ENCODE peak calls at places on chromosomes 7 and 10, in seven cellular contexts. X is GM23338, E is NCI-H2029 treated with DMSO at 0.1 percent for 48 hours, V is LoVo, F is GF-D8, T is globus pallidus, N is NCI-H345. O is an unnamed sample.

GRCh38 chr10:43124574-43125273 is 13.5 kb upstream of the CSGALNACT2 start:
- DNase-seq in X (no peak), E (no peak), V (no peak), F (no peak), T (no peak), N (no peak), O (no peak)

GRCh38 chr10:14173391-14173705 is 157.4 kb downstream of the FRMD4A start:
- DNase-seq in X (no peak), E (no peak), V (no peak), F (no peak), T (no peak), N (peak), O (no peak)

GRCh38 chr10:79342295-79342761 is 4.9 kb upstream of the PPIF start:
- DNase-seq in X (no peak), E (no peak), V (no peak), F (no peak), T (no peak), N (no peak), O (no peak)

GRCh38 chr10:132408367-132408781 is 11.4 kb downstream of the PWWP2B start:
- DNase-seq in X (peak), E (no peak), V (no peak), F (no peak), T (no peak), N (no peak), O (no peak)

GRCh38 chr10:101901340-101901739 is 57.7 kb upstream of the KCNIP2 start:
- DNase-seq in X (peak), E (no peak), V (no peak), F (no peak), T (no peak), N (peak), O (no peak)

GRCh38 chr10:99551158-99551557 is 18.4 kb downstream of the NKX2-3 start:
- DNase-seq in X (no peak), E (peak), V (no peak), F (peak), T (peak), N (peak), O (peak)

GRCh38 chr10:36534471-36535002 is 590.9 kb upstream of the ANKRD30A start:
- DNase-seq in X (no peak), E (no peak), V (no peak), F (peak), T (no peak), N (no peak), O (no peak)

GRCh38 chr10:93993782-93994668 is at the start of gene PLCE1:
- DNase-seq in X (peak), E (no peak), V (peak), F (no peak), T (peak), N (peak), O (peak)

GRCh38 chr7:40784176-40784575 is 649.4 kb downstream of the SUGCT start:
- DNase-seq in X (no peak), E (no peak), V (no peak), F (no peak), T (no peak), N (no peak), O (no peak)

GRCh38 chr10:99431190-99431549 is 746 bp upstream of the GOT1 start:
- DNase-seq in X (peak), E (no peak), V (peak), F (peak), T (peak), N (peak), O (peak)

GRCh38 chr10:784377-784758 is 94.9 kb upstream of the DIP2C start:
- DNase-seq in X (peak), E (no peak), V (no peak), F (no peak), T (no peak), N (peak), O (peak)

GRCh38 chr7:54811016-54811924 is 52.3 kb upstream of the SEC61G start:
- DNase-seq in X (no peak), E (no peak), V (no peak), F (no peak), T (no peak), N (no peak), O (no peak)

GRCh38 chr10:86942441-86943315 is 14.7 kb downstream of the MMRN2 start:
- DNase-seq in X (peak), E (no peak), V (no peak), F (no peak), T (no peak), N (no peak), O (no peak)

GRCh38 chr10:107576746-107577145 is 412.2 kb upstream of the SORCS1 start:
- DNase-seq in X (no peak), E (no peak), V (no peak), F (no peak), T (peak), N (no peak), O (peak)

GRCh38 chr7:81638216-81638615 is 131.6 kb downstream of the HGF start:
- DNase-seq in X (no peak), E (no peak), V (no peak), F (no peak), T (no peak), N (no peak), O (no peak)

GRCh38 chr7:27088002-27088931 is 7.5 kb downstream of the HOXA1 start:
- DNase-seq in X (peak), E (no peak), V (no peak), F (no peak), T (no peak), N (no peak), O (no peak)

GRCh38 chr10:62946278-62946677 is 130.1 kb upstream of the EGR2 start:
- DNase-seq in X (no peak), E (no peak), V (no peak), F (no peak), T (no peak), N (no peak), O (no peak)

GRCh38 chr10:124053971-124054370 is 39.4 kb downstream of the CHST15 start:
- DNase-seq in X (peak), E (peak), V (no peak), F (peak), T (no peak), N (no peak), O (no peak)

GRCh38 chr7:140229101-140229525 is 52.3 kb upstream of the KDM7A start:
- DNase-seq in X (no peak), E (no peak), V (no peak), F (no peak), T (no peak), N (no peak), O (no peak)